ENCODE peak calls at places on chromosomes 6 and 20, in eight cellular contexts. X is Panc1, U is HCT116, K is HepG2, H is GM23338, W is upper lobe of left lung, R is GM12878, F is K562. O is an unnamed sample.

GRCh38 chr6:17907467-17908229 is 79.8 kb downstream of the KIF13A start:
- ATAC-seq in R (peak; percentile 52), U (peak; percentile 83), H (no peak), K (peak; percentile 37), W (peak; percentile 90), F (peak; percentile 96), X (peak; percentile 78), O (peak; percentile 93)

GRCh38 chr20:37560629-37561028 is 33.0 kb upstream of the BLCAP start:
- ATAC-seq in F (no peak), K (no peak), X (no peak), R (no peak), W (no peak), H (no peak), U (no peak), O (no peak)

GRCh38 chr20:34717230-34718095 is 13.3 kb downstream of the TP53INP2 start:
- ATAC-seq in K (peak; percentile 40), U (no peak), X (no peak), F (no peak), H (no peak), W (no peak), R (no peak), O (no peak)

GRCh38 chr6:106477158-106477557 is 116.6 kb downstream of the CRYBG1 start:
- ATAC-seq in R (no peak), F (no peak), X (no peak), U (no peak), K (no peak), W (no peak), H (no peak), O (no peak)

GRCh38 chr6:133441491-133441890 is 200.3 kb downstream of the EYA4 start:
- ATAC-seq in U (no peak), K (no peak), H (no peak), R (no peak), W (no peak), X (no peak), F (no peak), O (no peak)

GRCh38 chr20:33009214-33010132 is 2.0 kb downstream of the BPIFB2 start:
- ATAC-seq in F (no peak), H (no peak), K (peak; percentile 69), U (no peak), R (peak; percentile 44), W (no peak), X (no peak), O (no peak)

GRCh38 chr6:35933844-35934243 is 12.9 kb upstream of the SRPK1 start:
- ATAC-seq in W (peak; percentile 55), H (no peak), U (no peak), X (no peak), F (peak; percentile 32), K (peak; percentile 46), R (no peak), O (no peak)

GRCh38 chr6:36118550-36119107 is 11.7 kb upstream of the MAPK13 start:
- ATAC-seq in W (peak; percentile 76), H (no peak), X (no peak), R (peak; percentile 40), K (no peak), F (peak; percentile 95), U (no peak), O (peak; percentile 75)

GRCh38 chr6:36095497-36096391 is 34.6 kb upstream of the MAPK13 start:
- ATAC-seq in U (peak; percentile 33), H (no peak), X (peak; percentile 57), F (peak; percentile 7), R (peak; percentile 56), W (no peak), K (peak; percentile 94), O (peak; percentile 16)

GRCh38 chr20:56151834-56152233 is 96.7 kb upstream of the MC3R start:
- ATAC-seq in K (no peak), W (no peak), F (no peak), U (no peak), H (no peak), X (no peak), R (no peak), O (no peak)

GRCh38 chr20:49603209-49603627 is 35.3 kb upstream of the PTGIS start:
- ATAC-seq in X (peak; percentile 76), K (peak; percentile 68), U (peak; percentile 86), R (no peak), F (peak; percentile 83), H (peak; percentile 90), W (no peak), O (peak; percentile 18)

DNA sequence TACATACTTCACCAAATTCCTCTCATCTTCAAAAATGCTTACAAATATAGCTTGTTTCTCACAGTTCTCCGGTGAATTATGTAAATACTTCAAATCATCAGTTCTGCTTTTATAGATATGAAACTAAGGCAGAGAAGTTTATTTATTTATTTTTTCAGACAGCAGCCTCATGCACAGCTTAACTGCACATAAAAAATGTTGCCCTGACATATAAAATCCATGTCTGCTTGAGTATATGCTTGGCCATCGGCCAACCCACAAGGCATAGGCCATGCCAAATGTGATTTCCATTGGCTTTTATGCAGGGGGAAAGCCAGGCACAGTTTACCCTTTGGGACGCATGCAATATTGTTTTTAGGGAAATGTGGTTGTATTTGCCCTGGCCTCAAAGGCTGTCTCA is 57.3 kb upstream of the PHACTR2 start:
- ATAC-seq in R (no peak), W (no peak), U (no peak), H (no peak), X (no peak), K (no peak), F (no peak), O (no peak)
- TF ChIP-seq POLR2AphosphoS5 in R (no peak), W (no peak), U (no peak), H (no peak), X (no peak), K (no peak), F (no peak), O (no peak)

GRCh38 chr6:85612690-85613474 is 19.2 kb upstream of the SNX14 start:
- ATAC-seq in W (no peak), R (no peak), X (no peak), F (no peak), U (no peak), K (no peak), H (no peak), O (no peak)
- TF ChIP-seq POLR2AphosphoS5 in W (no peak), R (no peak), X (no peak), F (peak; percentile 34), U (no peak), K (no peak), H (no peak), O (no peak)

DNA sequence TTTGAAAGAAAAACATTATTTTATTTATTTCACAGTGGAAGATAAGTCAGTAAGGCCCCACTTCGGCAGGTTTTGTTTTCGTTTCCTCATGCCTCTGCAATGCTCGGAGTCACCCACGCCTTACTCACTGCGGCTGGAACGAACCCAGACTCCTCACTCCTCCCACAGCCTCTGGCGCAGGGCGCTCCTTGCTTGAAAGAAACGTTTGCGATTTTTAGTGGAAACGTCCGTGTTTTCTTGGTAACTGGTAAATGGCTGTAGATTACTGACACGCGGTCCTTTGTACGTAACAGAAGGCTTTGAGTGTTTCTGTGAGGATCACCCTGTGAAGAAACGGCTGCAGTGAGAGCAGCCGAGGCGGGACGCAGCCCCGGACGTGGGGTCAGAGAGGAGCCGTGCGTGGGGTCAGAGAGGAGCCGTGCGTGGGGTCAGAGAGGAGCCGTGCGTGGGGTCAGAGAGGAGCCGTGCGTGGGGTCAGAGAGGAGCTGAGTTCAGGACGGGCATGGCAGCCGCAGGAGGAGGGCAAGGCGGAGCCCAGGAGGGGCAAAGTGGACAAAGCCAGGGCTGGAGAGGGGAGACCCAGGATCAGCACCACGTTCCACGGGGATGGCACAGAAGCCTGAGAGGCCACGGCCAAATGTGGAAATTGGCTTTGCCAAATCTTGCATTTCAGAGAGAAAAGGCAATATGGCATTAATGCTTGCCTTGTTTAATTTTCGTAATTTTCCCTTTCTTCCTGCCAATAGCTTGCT is 198.6 kb upstream of the THBS2 start:
- ATAC-seq in X (peak; percentile 92), K (no peak), W (peak; percentile 74), F (peak; percentile 95), U (peak; percentile 89), H (peak; percentile 33), R (no peak), O (peak; percentile 81)
- TF ChIP-seq POLR2AphosphoS5 in X (peak; percentile 27), K (no peak), W (no peak), F (no peak), U (no peak), H (no peak), R (no peak), O (peak; percentile 53)

GRCh38 chr20:3172933-3173581 is at the start of gene LZTS3:
- ATAC-seq in F (peak; percentile 73), U (peak; percentile 60), R (peak; percentile 79), W (peak; percentile 58), K (peak; percentile 8), H (peak; percentile 57), X (peak; percentile 72), O (peak; percentile 79)
- TF ChIP-seq POLR2AphosphoS5 in F (no peak), U (peak; percentile 50), R (no peak), W (no peak), K (peak; percentile 24), H (peak; percentile 4), X (no peak), O (no peak)

DNA sequence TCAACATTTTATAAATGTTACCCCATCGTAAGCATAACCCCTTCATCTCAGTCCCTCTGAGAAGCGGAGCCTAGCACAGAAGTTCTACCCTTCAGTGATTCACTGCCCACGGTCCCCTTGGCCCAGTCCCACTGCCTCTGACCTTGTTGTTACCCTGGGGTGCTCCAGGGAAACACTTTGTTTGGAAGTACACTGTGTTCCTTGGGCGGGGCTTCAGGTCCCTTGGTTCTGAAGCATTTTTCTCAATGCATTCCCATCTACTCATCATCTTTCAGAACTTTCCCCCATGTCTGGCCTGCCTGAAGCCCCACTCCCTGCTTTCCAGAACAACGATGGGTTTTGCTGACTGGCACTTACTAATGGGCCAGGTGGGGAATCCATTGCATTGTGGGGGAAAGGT is 296.2 kb downstream of the FOXA2 start:
- ATAC-seq in F (no peak), U (no peak), R (no peak), X (no peak), K (no peak), H (no peak), W (no peak), O (peak; percentile 11)
- TF ChIP-seq POLR2AphosphoS5 in F (no peak), U (no peak), R (no peak), X (no peak), K (no peak), H (no peak), W (no peak), O (no peak)

DNA sequence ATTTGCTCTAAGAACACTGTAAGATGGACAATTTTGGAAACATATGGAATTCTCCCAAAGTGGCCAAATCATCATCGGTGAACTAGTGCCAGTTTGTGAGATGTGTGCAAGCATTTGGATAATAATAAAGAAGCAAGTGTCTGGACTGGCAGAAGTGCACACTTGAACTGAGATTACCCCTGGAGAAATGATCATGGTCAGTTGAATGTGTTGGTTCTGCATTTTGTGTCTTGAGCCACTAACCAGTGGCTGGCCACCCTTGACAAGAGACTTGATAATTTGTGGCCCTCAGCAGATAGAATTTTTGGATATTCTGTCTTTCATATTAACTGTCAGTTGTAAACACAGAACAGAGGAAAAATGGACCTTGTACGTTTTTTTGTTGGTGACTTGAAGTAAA is 37.5 kb downstream of the CITED2 start:
- ATAC-seq in R (peak; percentile 68), K (no peak), W (no peak), F (no peak), H (no peak), U (no peak), X (no peak), O (no peak)
- TF ChIP-seq POLR2AphosphoS5 in R (no peak), K (no peak), W (no peak), F (no peak), H (no peak), U (no peak), X (no peak), O (no peak)

O was measured in gastroesophageal sphincter.